ENCODE peak calls at places on chromosomes 4 and X, in six cellular contexts. S is astrocyte of the spinal cord; T is CD8-positive, alpha-beta T cell; J is activated CD8-positive, alpha-beta T cell treated with anti-CD3 and anti-CD28 coated beads for 36 hours; D is tibial artery; A is omental fat pad. E is an unnamed sample.

GRCh38 chrX:40012039-40012799 is 85.5 kb downstream of the BCOR start:
- DNase-seq in S (peak; percentile 51), J (peak; percentile 43), T (no peak), A (no peak), D (peak; percentile 38), E (no peak)

GRCh38 chr4:173288296-173288695 is 45.9 kb downstream of the HMGB2 start:
- DNase-seq in T (peak; percentile 60), S (peak; percentile 50), D (peak; percentile 80), A (peak; percentile 75), J (peak; percentile 87), E (no peak)

GRCh38 chr4:78880874-78881492 is 58.3 kb downstream of the PAQR3 start:
- DNase-seq in D (no peak), J (no peak), A (no peak), S (no peak), T (no peak), E (no peak)

GRCh38 chrX:42219231-42219630 is 295.9 kb upstream of the CASK start:
- DNase-seq in S (no peak), A (no peak), D (no peak), J (no peak), T (no peak), E (no peak)

GRCh38 chr4:8352368-8353157 is 83.0 kb downstream of the HTRA3 start:
- DNase-seq in J (no peak), D (peak; percentile 9), S (no peak), A (no peak), T (no peak), E (no peak)

GRCh38 chr4:118904935-118905334 is 16.3 kb downstream of the SYNPO2 start:
- DNase-seq in D (no peak), T (no peak), A (no peak), S (no peak), J (no peak), E (no peak)

GRCh38 chr4:128690009-128690408 is 119.5 kb upstream of the JADE1 start:
- DNase-seq in T (no peak), A (no peak), S (no peak), J (no peak), D (no peak), E (no peak)

GRCh38 chr4:4356106-4357041 is 30.5 kb upstream of the NSG1 start:
- DNase-seq in J (no peak), A (no peak), S (no peak), D (no peak), T (no peak), E (no peak)

GRCh38 chr4:176357359-176358082 is 37.8 kb downstream of the SPCS3 start:
- DNase-seq in D (no peak), A (no peak), T (no peak), S (no peak), J (no peak), E (no peak)

GRCh38 chr4:2377241-2377640 is 41.2 kb downstream of the ZFYVE28 start:
- DNase-seq in S (no peak), A (no peak), T (no peak), J (no peak), D (no peak), E (no peak)

GRCh38 chr4:46836584-46836983 is 72.5 kb downstream of the COX7B2 start:
- DNase-seq in T (no peak), J (no peak), S (no peak), A (no peak), D (no peak), E (no peak)

DNA sequence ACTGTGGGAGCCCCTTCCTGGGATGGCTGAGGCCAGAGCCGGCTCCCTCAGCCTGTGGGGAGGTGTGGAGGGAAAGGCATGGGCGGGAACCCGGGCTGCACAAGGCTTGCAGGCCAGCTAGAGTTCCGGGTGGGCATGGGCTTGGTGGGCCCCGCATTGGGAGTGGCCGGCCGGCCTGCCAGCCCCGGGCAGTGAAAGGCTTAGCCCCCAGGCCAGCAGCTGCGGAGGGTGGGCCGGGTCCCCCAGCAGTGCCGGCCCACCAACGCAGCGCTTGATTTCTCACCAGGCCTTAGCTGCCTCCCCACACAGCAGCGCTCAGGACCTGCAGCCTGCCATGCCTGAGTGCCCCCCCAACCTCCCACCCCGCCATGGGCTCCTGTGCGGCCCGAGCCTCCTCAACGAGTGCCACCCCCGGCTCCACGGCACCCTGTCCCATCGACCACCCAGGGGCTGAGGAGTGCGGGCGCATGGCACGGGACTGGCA is 78.0 kb downstream of the COX7B2 start:
- DNase-seq in T (no peak), A (no peak), S (no peak), J (no peak), D (no peak), E (no peak)
- TF ChIP-seq CTCF in T (no peak), A (no peak), S (no peak), J (no peak), D (no peak), E (no peak)

DNA sequence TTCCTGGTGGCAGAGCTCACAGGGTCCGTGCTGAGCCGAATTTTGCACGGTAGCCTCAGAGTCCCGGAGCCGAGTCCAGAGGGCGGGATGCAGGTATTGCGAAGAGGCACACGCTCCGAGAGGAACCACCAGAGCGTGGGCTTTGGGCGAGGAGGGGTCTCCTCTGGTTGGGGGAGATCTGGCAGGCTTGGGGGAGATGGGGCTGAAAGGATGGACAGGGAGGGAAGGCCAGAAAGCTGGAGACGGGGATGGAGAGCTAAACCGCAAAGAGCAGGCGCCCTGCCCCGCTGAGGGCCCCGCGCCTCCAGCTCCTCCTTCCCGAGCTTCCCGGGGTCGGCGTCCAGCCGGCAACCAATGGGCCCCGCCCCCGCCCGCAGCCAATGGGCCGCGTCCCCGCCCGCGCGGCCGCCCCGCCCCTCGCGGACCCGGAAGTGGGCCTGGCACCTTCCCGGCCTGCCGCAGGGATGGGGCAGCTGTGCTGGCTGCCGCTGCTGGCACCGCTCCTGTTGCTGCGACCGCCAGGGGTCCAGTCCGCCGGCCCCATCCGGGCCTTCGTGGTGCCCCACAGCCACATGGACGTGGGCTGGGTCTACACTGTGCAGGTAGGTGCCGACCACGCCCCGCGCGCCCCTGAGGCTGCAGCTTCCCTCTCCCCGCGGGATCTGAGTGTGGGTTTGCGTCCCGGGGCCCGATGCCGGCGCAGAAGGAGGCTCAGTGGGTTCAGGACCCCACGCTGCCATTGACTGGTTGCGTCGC is at the start of gene MAN2B2:
- DNase-seq in J (peak; percentile 83), A (peak; percentile 70), D (peak; percentile 86), T (peak; percentile 75), S (peak; percentile 63), E (peak; percentile 98)
- TF ChIP-seq CTCF in J (no peak), A (no peak), D (no peak), T (no peak), S (no peak), E (no peak)

GRCh38 chr4:184400375-184400870 is 73.9 kb downstream of the IRF2 start:
- DNase-seq in J (no peak), D (peak; percentile 62), T (no peak), A (no peak), S (peak; percentile 92), E (no peak)
- TF ChIP-seq CTCF in J (no peak), D (peak; percentile 15), T (no peak), A (no peak), S (peak; percentile 23), E (no peak)

GRCh38 chr4:95209942-95210341 is 338.8 kb downstream of the UNC5C start:
- DNase-seq in S (no peak), A (no peak), D (no peak), T (no peak), J (no peak), E (no peak)

GRCh38 chr4:95204267-95204835 is 344.4 kb downstream of the UNC5C start:
- DNase-seq in S (peak; percentile 24), T (no peak), A (no peak), J (no peak), D (no peak), E (no peak)

DNA sequence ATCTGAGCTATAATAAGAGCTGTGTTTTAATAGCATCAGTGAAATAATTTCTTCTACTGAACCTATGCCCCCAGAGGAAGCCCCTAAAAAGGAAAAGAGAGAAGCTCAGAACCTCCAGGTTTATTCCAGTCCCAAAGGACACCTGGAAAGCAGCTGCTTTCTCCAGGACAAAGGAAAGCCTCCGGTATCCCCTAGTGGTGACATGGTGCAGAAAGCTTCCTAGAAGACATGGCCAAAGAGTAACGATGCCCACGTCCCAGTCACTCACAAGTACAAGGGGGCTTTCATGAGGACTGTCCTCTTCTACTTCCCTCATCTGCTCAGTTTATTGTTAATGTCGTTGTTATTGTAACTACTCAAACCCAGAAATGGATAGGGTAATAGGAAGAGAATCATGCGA is 343.9 kb downstream of the UNC5C start:
- DNase-seq in A (no peak), D (no peak), T (no peak), S (no peak), J (no peak), E (no peak)
- TF ChIP-seq CTCF in A (no peak), D (no peak), T (no peak), S (peak; percentile 43), J (no peak), E (peak; percentile 26)

DNA sequence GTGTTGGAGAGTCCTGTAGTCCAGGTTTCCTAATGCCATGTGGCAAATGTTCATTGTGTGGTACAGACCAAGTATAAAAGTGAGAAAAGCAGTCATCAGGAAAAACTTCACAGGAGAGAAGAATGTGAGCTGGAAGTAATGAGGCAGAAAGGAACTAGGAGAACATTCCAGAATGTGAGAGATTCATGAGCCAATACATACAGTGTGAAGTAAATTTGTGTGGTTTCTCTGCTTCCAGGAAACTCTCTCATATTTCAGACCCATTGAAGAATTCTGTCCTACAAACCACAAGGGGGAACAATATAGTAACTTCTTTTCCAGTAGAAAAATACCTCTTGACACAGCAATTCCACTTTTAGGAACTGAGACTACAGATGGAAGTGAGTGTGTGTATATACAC is 136.5 kb downstream of the RNF150 start:
- DNase-seq in T (no peak), D (no peak), A (no peak), J (no peak), S (peak; percentile 90), E (no peak)
- TF ChIP-seq CTCF in T (no peak), D (no peak), A (no peak), J (no peak), S (peak; percentile 22), E (peak; percentile 23)

E was measured in D721Med.